ENCODE peak calls at places on chromosome 16, in five cellular contexts. T is AG04450, P is dorsolateral prefrontal cortex, E is NCI-H774, A is GM04504. Z is an unnamed sample.
A peak's percentile ranks its signal among the peaks of the same experiment; 100 is the strongest.

GRCh38 chr16:19505600-19506303 is 16.1 kb downstream of the GDE1 start:
- DNase-seq in T (no peak), P (no peak), E (no peak), A (no peak), Z (no peak)

GRCh38 chr16:35724551-35724950 is 2265.1 kb downstream of the TP53TG3F start:
- DNase-seq in T (no peak), P (no peak), E (no peak), A (no peak), Z (no peak)

GRCh38 chr16:85304337-85304736 is 192.1 kb upstream of the CIBAR2 start:
- DNase-seq in T (no peak), P (no peak), E (no peak), A (no peak), Z (no peak)

GRCh38 chr16:74462361-74462760 is 41.1 kb upstream of the CLEC18B start:
- DNase-seq in T (no peak), P (no peak), E (no peak), A (no peak), Z (no peak)

GRCh38 chr16:71808593-71809449 is at the start of gene AP1G1:
- DNase-seq in T (peak; percentile 96), P (peak; percentile 91), E (peak; percentile 89), A (peak; percentile 95), Z (peak; percentile 96)

GRCh38 chr16:81817296-81817695 is 38.2 kb downstream of the PLCG2 start:
- DNase-seq in T (no peak), P (no peak), E (no peak), A (no peak), Z (no peak)

GRCh38 chr16:56608876-56609462 is 585 bp downstream of the MT2A start:
- DNase-seq in T (no peak), P (peak; percentile 55), E (no peak), A (no peak), Z (no peak)

GRCh38 chr16:86011532-86011931 is 112.6 kb downstream of the IRF8 start:
- DNase-seq in T (no peak), P (no peak), E (no peak), A (no peak), Z (no peak)

GRCh38 chr16:46970089-46970488 is 3.4 kb downstream of the DNAJA2 start:
- DNase-seq in T (no peak), P (no peak), E (no peak), A (no peak), Z (no peak)

GRCh38 chr16:88301886-88302285 is 80.9 kb upstream of the ZNF469 start:
- DNase-seq in T (no peak), P (no peak), E (no peak), A (no peak), Z (no peak)

GRCh38 chr16:28503470-28504259 is 3.0 kb downstream of the IL27 start:
- DNase-seq in T (no peak), P (no peak), E (no peak), A (no peak), Z (no peak)

GRCh38 chr16:88536971-88537751 is 33.0 kb upstream of the ZC3H18 start:
- DNase-seq in T (no peak), P (no peak), E (no peak), A (no peak), Z (no peak)

GRCh38 chr16:1461146-1461545 is 13.7 kb downstream of the CLCN7 start:
- DNase-seq in T (no peak), P (no peak), E (no peak), A (no peak), Z (no peak)

GRCh38 chr16:66481081-66481942 is 54.2 kb downstream of the BEAN1 start:
- DNase-seq in T (no peak), P (no peak), E (no peak), A (no peak), Z (no peak)

GRCh38 chr16:1766701-1767100 is 4.6 kb downstream of the NME3 start:
- DNase-seq in T (no peak), P (no peak), E (no peak), A (no peak), Z (no peak)

GRCh38 chr16:3578610-3579551 is 1.7 kb upstream of the NLRC3 start:
- DNase-seq in T (no peak), P (no peak), E (no peak), A (no peak), Z (no peak)

GRCh38 chr16:70396209-70396904 is 42.5 kb downstream of the ST3GAL2 start:
- DNase-seq in T (no peak), P (no peak), E (no peak), A (peak; percentile 46), Z (peak; percentile 88)

GRCh38 chr16:77993111-77993571 is 29.2 kb upstream of the CLEC3A start:
- DNase-seq in T (peak; percentile 18), P (no peak), E (no peak), A (peak; percentile 58), Z (no peak)

GRCh38 chr16:57008440-57008839 is 19.1 kb downstream of the NLRC5 start:
- DNase-seq in T (no peak), P (no peak), E (no peak), A (no peak), Z (no peak)

GRCh38 chr16:79076039-79076767 is 524.3 kb downstream of the MAF start:
- DNase-seq in T (no peak), P (no peak), E (no peak), A (no peak), Z (no peak)

GRCh38 chr16:56764835-56765234 is 34.9 kb downstream of the NUP93 start:
- DNase-seq in T (no peak), P (no peak), E (no peak), A (no peak), Z (no peak)

GRCh38 chr16:81500833-81501521 is 56.4 kb downstream of the CMIP start:
- DNase-seq in T (no peak), P (no peak), E (no peak), A (peak; percentile 81), Z (no peak)

GRCh38 chr16:79679334-79679733 is 78.8 kb upstream of the MAF start:
- DNase-seq in T (no peak), P (no peak), E (no peak), A (no peak), Z (no peak)

GRCh38 chr16:48277158-48277557 is 29.8 kb upstream of the ABCC11 start:
- DNase-seq in T (no peak), P (no peak), E (peak; percentile 8), A (no peak), Z (peak; percentile 20)

GRCh38 chr16:84746875-84747274 is 47.1 kb downstream of the USP10 start:
- DNase-seq in T (no peak), P (no peak), E (no peak), A (no peak), Z (no peak)

GRCh38 chr16:10729649-10730048 is 14.0 kb upstream of the NUBP1 start:
- DNase-seq in T (no peak), P (no peak), E (no peak), A (no peak), Z (peak; percentile 28)

GRCh38 chr16:89292443-89293078 is 75.1 kb downstream of the ZNF778 start:
- DNase-seq in T (no peak), P (no peak), E (no peak), A (no peak), Z (no peak)

GRCh38 chr16:63289834-63290460 is 1253.7 kb upstream of the CDH8 start:
- DNase-seq in T (no peak), P (peak; percentile 50), E (peak; percentile 0), A (no peak), Z (peak; percentile 2)

GRCh38 chr16:70529051-70529777 is 5.6 kb downstream of the SF3B3 start:
- DNase-seq in T (no peak), P (no peak), E (no peak), A (peak; percentile 44), Z (peak; percentile 63)

GRCh38 chr16:5885521-5885920 is 787.9 kb upstream of the EEF2KMT start:
- DNase-seq in T (no peak), P (no peak), E (no peak), A (no peak), Z (no peak)

GRCh38 chr16:81076566-81077076 is 417 bp downstream of the C16orf46 start:
- DNase-seq in T (peak; percentile 41), P (no peak), E (peak; percentile 65), A (no peak), Z (peak; percentile 92)

GRCh38 chr16:33059206-33059605 is 134.8 kb upstream of the TP53TG3C start:
- DNase-seq in T (no peak), P (no peak), E (no peak), A (no peak), Z (no peak)

GRCh38 chr16:49458656-49459445 is 85.2 kb downstream of the C16orf78 start:
- DNase-seq in T (no peak), P (no peak), E (no peak), A (no peak), Z (no peak)

GRCh38 chr16:15783985-15784384 is 72.8 kb downstream of the MYH11 start:
- DNase-seq in T (no peak), P (no peak), E (no peak), A (no peak), Z (no peak)

GRCh38 chr16:61057635-61058034 is 978.6 kb downstream of the CDH8 start:
- DNase-seq in T (no peak), P (no peak), E (no peak), A (no peak), Z (no peak)

GRCh38 chr16:4298761-4299522 is 16.9 kb upstream of the GLIS2 start:
- DNase-seq in T (peak; percentile 86), P (no peak), E (no peak), A (peak; percentile 91), Z (no peak)

GRCh38 chr16:85149776-85150175 is 37.5 kb upstream of the CIBAR2 start:
- DNase-seq in T (no peak), P (peak; percentile 57), E (no peak), A (no peak), Z (peak; percentile 80)